ENCODE peak calls at places on chromosomes 3 and 15, in nine cellular contexts. O is fibroblast of lung; W is CD8-positive, alpha-beta memory T cell; N is right lobe of liver; K is pancreas; R is heart left ventricle; V is tibial nerve; G is effector memory CD4-positive, alpha-beta T cell; I is esophagus squamous epithelium. T is an unnamed sample. For H3K36me3, the result is how much of the 10 kb centered on the place peaks cover.

GRCh38 chr15:84582583-84583157 is 18.1 kb upstream of the ZSCAN2 start:
- DNase-seq in I (no peak), R (no peak), O (peak), V (no peak), W (no peak), K (no peak), N (no peak), G (no peak), T (no peak)

GRCh38 chr15:77083381-77084160 is 12.7 kb upstream of the TSPAN3 start:
- DNase-seq in V (no peak), K (peak), W (peak), R (peak), N (peak), I (peak), O (peak), G (peak), T (peak)

GRCh38 chr15:68816795-68817303 is 3.8 kb downstream of the ANP32A start:
- DNase-seq in N (peak), W (no peak), O (no peak), R (no peak), K (no peak), I (no peak), V (no peak), G (no peak), T (peak)

GRCh38 chr3:189947948-189948723 is 172.6 kb downstream of the P3H2 start:
- DNase-seq in O (no peak), V (no peak), W (no peak), K (no peak), G (no peak), R (no peak), N (no peak), I (no peak), T (no peak)

GRCh38 chr15:88704791-88705768 is 66.3 kb downstream of the ISG20 start:
- DNase-seq in N (no peak), G (no peak), K (peak), R (peak), V (peak), W (no peak), I (no peak), O (peak), T (no peak)

GRCh38 chr3:42101048-42101447 is 9.9 kb downstream of the TRAK1 start:
- DNase-seq in I (no peak), R (peak), O (peak), K (no peak), W (no peak), G (no peak), N (peak), V (no peak), T (no peak)

GRCh38 chr3:58666683-58667082 is at the start of gene FAM3D:
- DNase-seq in W (no peak), K (no peak), V (no peak), G (no peak), I (no peak), R (no peak), O (no peak), N (no peak), T (no peak)

GRCh38 chr15:69751575-69751974 is 299.0 kb downstream of the RPLP1 start:
- DNase-seq in V (no peak), W (no peak), I (no peak), K (no peak), N (no peak), R (no peak), G (no peak), O (peak), T (no peak)

GRCh38 chr15:25663515-25663914 is 199.6 kb downstream of the ATP10A start:
- DNase-seq in N (no peak), V (no peak), W (no peak), G (no peak), R (no peak), K (no peak), I (no peak), O (no peak), T (no peak)

DNA sequence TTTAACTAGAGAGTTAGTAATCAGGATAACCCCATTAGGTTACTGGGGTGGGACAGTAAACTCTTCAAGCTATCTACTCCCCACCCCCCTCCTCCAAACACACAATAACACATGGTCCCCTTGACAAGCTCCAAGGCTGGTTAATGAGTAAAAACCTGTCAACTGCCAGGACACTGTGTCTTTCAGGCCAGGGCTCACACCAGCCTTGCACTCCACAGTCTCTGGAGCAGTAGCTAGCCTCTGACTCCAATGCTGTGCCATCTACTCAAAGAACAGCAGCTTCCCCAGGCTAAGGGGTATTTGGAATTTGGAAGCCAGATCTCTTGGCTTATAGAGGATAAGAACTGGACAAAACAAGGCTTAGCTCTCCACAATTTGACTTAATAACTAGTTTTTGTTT is 115.8 kb downstream of the LRIG1 start:
- DNase-seq in W (no peak), G (no peak), R (no peak), I (no peak), V (no peak), O (no peak), N (no peak), K (no peak), T (no peak)
- H3K36me3 ChIP-seq in W (half or more), G (half or more), R (half or more), I (under half), V (under half), O (under half), N (under half), K (half or more), T (under half)

GRCh38 chr3:70855139-70855538 is 542.7 kb upstream of the MDFIC2 start:
- DNase-seq in W (no peak), I (no peak), O (peak), K (no peak), V (no peak), N (no peak), G (no peak), R (no peak), T (no peak)

GRCh38 chr3:70856414-70857162 is 544.1 kb upstream of the MDFIC2 start:
- DNase-seq in O (peak), I (no peak), K (no peak), R (no peak), W (no peak), N (no peak), G (no peak), V (no peak), T (no peak)

GRCh38 chr3:70861234-70861633 is 548.8 kb upstream of the MDFIC2 start:
- DNase-seq in W (no peak), K (no peak), G (no peak), N (no peak), O (peak), V (no peak), R (no peak), I (no peak), T (no peak)

GRCh38 chr3:70854108-70854507 is 541.7 kb upstream of the MDFIC2 start:
- DNase-seq in I (no peak), R (no peak), V (no peak), G (no peak), O (no peak), N (no peak), K (no peak), W (no peak), T (no peak)

GRCh38 chr3:70857926-70858325 is 545.5 kb upstream of the MDFIC2 start:
- DNase-seq in R (no peak), K (no peak), G (no peak), W (no peak), N (no peak), V (no peak), I (no peak), O (peak), T (no peak)
- H3K27ac ChIP-seq in R (no peak), K (no peak), G (no peak), W (no peak), N (no peak), V (no peak), I (no peak), O (no peak), T (no peak)

GRCh38 chr3:45953536-45953935 is 10.3 kb downstream of the CXCR6 start:
- DNase-seq in K (no peak), N (no peak), R (no peak), O (no peak), I (no peak), W (no peak), V (no peak), G (no peak), T (no peak)

GRCh38 chr3:45957606-45958005 is 14.3 kb downstream of the CXCR6 start:
- DNase-seq in I (no peak), N (no peak), K (no peak), R (no peak), V (no peak), G (no peak), W (no peak), O (no peak), T (no peak)

GRCh38 chr3:45954306-45954705 is 11.0 kb downstream of the CXCR6 start:
- DNase-seq in W (no peak), R (no peak), I (no peak), G (no peak), N (no peak), O (no peak), K (no peak), V (no peak), T (no peak)

GRCh38 chr3:45955017-45955647 is 11.9 kb downstream of the CXCR6 start:
- DNase-seq in G (no peak), K (no peak), W (no peak), V (no peak), N (no peak), O (no peak), I (no peak), R (no peak), T (no peak)

DNA sequence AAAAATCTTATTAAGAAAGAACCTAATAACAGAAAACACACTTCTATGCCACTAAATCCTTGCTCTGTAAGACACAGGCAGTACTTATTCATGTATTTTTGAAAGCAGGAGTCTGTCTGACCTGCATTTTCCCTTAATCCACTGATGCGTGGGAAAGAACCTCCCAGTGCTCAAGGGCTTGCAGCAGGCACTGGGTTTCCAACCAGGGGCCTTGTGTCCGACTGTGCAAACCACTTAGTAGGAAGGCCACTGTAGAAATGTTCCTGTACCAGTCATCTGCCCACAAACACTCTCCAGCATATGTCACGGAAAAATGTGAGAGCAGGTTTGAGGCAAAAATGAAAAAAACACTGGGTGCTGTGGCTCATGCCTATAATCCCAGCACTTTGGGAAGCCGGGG is 12.4 kb downstream of the CXCR6 start:
- DNase-seq in N (no peak), I (no peak), V (no peak), W (no peak), O (no peak), R (no peak), G (no peak), K (no peak), T (no peak)
- H3K36me3 ChIP-seq in N (under half), I (under half), V (under half), W (half or more), O (under half), R (half or more), G (half or more), K (under half), T (under half)

DNA sequence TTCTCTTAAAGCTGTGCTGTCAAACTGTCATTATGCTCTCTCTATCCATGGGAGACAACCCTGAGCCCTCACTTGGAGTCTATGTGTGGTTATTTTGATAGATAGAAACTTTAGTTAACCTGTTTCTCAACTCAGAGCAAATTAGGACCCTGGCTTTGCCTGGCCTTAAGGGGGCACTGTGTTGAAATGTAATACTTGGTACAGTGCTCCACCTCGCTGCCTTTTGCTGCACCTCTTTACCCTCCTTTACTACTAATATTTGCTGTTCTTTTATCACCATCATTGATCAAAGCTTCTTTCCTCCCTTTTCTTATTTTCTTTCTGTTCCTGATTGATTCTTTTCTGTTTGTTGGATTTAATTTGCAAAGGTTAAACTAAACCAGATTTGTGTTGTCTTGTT is 34.3 kb downstream of the STT3B start:
- DNase-seq in K (no peak), W (peak), O (no peak), I (no peak), V (no peak), R (no peak), N (no peak), G (no peak), T (peak)
- H3K27ac ChIP-seq in K (no peak), W (no peak), O (no peak), I (no peak), V (no peak), R (no peak), N (no peak), G (no peak), T (no peak)

GRCh38 chr3:57575966-57576610 is 20.0 kb downstream of the PDE12 start:
- DNase-seq in G (no peak), W (no peak), N (no peak), I (no peak), V (no peak), R (no peak), K (no peak), O (no peak), T (no peak)
- H3K36me3 ChIP-seq in G (under half), W (under half), N (under half), I (under half), V (under half), R (half or more), K (under half), O (under half), T (under half)

GRCh38 chr3:134362670-134363380 is 11.4 kb downstream of the AMOTL2 start:
- DNase-seq in K (no peak), G (no peak), O (no peak), R (peak), N (peak), V (no peak), I (no peak), W (no peak), T (no peak)

GRCh38 chr3:134359121-134360010 is 14.9 kb downstream of the AMOTL2 start:
- DNase-seq in K (no peak), R (no peak), N (no peak), V (no peak), W (no peak), I (no peak), O (no peak), G (no peak), T (no peak)

GRCh38 chr3:134362221-134362620 is 12.0 kb downstream of the AMOTL2 start:
- DNase-seq in K (no peak), R (peak), N (peak), W (no peak), O (no peak), I (no peak), V (no peak), G (no peak), T (no peak)

GRCh38 chr3:134360046-134360445 is 14.2 kb downstream of the AMOTL2 start:
- DNase-seq in O (no peak), G (no peak), V (no peak), W (no peak), N (no peak), K (no peak), I (no peak), R (no peak), T (peak)

GRCh38 chr3:134361162-134361831 is 12.9 kb downstream of the AMOTL2 start:
- DNase-seq in K (no peak), O (no peak), R (peak), I (no peak), G (no peak), W (no peak), V (no peak), N (peak), T (peak)
- H3K27ac ChIP-seq in K (no peak), O (peak), R (peak), I (peak), G (no peak), W (no peak), V (peak), N (peak), T (no peak)

GRCh38 chr15:40731034-40731433 is 24.0 kb downstream of the RMDN3 start:
- DNase-seq in O (no peak), K (no peak), I (no peak), N (no peak), V (no peak), R (peak), G (no peak), W (no peak), T (no peak)
- H3K36me3 ChIP-seq in O (under half), K (under half), I (under half), N (under half), V (under half), R (half or more), G (under half), W (under half), T (under half)

GRCh38 chr3:46297658-46298423 is 55.6 kb downstream of the CCR3 start:
- DNase-seq in V (no peak), N (no peak), K (peak), G (no peak), W (no peak), R (no peak), I (no peak), O (peak), T (peak)
- H3K27ac ChIP-seq in V (peak), N (no peak), K (no peak), G (no peak), W (no peak), R (no peak), I (peak), O (no peak), T (peak)

DNA sequence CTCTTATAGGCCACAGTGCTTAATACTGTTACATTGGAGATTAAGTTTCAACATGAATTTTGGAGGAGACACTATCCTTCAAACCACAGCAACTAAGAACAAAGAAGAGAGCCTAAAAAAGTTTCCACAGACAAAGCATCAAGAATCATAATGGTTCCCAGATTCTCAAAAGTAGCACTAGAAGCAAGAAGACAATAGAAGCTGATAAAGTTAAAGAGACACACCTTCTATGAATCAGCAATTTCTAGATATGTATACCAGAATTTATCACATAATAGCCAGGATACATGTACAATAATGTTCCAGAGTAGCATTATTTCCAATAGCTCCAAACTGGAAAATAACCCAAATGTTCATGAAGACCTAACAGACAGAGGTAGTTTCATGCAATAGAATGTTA is 12.2 kb downstream of the NKIRAS1 start:
- DNase-seq in K (no peak), I (no peak), W (no peak), O (no peak), G (no peak), R (no peak), V (no peak), N (no peak), T (no peak)
- H3K36me3 ChIP-seq in K (under half), I (under half), W (under half), O (under half), G (under half), R (under half), V (under half), N (under half), T (under half)

T was measured in Peyer's patch.